ENCODE peak calls at places on chromosomes 16 and 17, in ten cellular contexts. A, Y, X, U, N, Z, L, I, C and S are unnamed samples.

GRCh38 chr17:8289103-8289397 is 580 bp downstream of the RANGRF start:
- DNase-seq in A (peak; percentile 89), Y (no peak), X (no peak), U (peak; percentile 86), N (peak; percentile 93), Z (no peak), L (peak; percentile 94), I (no peak), C (peak; percentile 56), S (peak; percentile 94)

GRCh38 chr17:67435122-67435521 is 58.0 kb downstream of the PITPNC1 start:
- DNase-seq in A (no peak), Y (no peak), X (peak; percentile 87), U (no peak), N (no peak), Z (peak; percentile 32), L (peak; percentile 88), I (no peak), C (peak; percentile 42), S (no peak)

GRCh38 chr17:47999612-48000011 is 28.7 kb downstream of the CDK5RAP3 start:
- DNase-seq in A (no peak), Y (no peak), X (no peak), U (no peak), N (no peak), Z (no peak), L (no peak), I (no peak), C (no peak), S (peak; percentile 51)

GRCh38 chr16:56336071-56336688 is 89.2 kb downstream of the AMFR start:
- DNase-seq in A (no peak), Y (no peak), X (no peak), U (peak; percentile 71), N (no peak), Z (no peak), L (no peak), I (no peak), C (no peak), S (no peak)

GRCh38 chr16:30041841-30042240 is 10.8 kb upstream of the TLCD3B start:
- DNase-seq in A (no peak), Y (no peak), X (no peak), U (no peak), N (no peak), Z (no peak), L (no peak), I (peak; percentile 36), C (no peak), S (peak; percentile 25)

GRCh38 chr16:19123535-19124178 is 9.9 kb downstream of the ITPRIPL2 start:
- DNase-seq in A (no peak), Y (no peak), X (no peak), U (no peak), N (no peak), Z (no peak), L (no peak), I (no peak), C (no peak), S (no peak)

GRCh38 chr17:7215652-7216139 is 3.9 kb downstream of the DLG4 start:
- DNase-seq in A (peak; percentile 41), Y (no peak), X (no peak), U (no peak), N (no peak), Z (no peak), L (no peak), I (peak; percentile 15), C (no peak), S (peak; percentile 81)

GRCh38 chr17:78823282-78824046 is 17.1 kb downstream of the USP36 start:
- DNase-seq in A (peak; percentile 46), Y (no peak), X (no peak), U (no peak), N (no peak), Z (no peak), L (no peak), I (no peak), C (no peak), S (no peak)

GRCh38 chr17:75753514-75754377 is 11.2 kb downstream of the GALK1 start:
- DNase-seq in A (peak; percentile 89), Y (peak; percentile 89), X (peak; percentile 82), U (peak; percentile 78), N (no peak), Z (peak; percentile 44), L (peak; percentile 93), I (peak; percentile 54), C (peak; percentile 75), S (peak; percentile 97)

GRCh38 chr16:49857423-49858181 is 1.7 kb upstream of the ZNF423 start:
- DNase-seq in A (peak; percentile 85), Y (peak; percentile 82), X (peak; percentile 36), U (peak; percentile 61), N (no peak), Z (no peak), L (peak; percentile 84), I (no peak), C (peak; percentile 18), S (peak; percentile 97)

GRCh38 chr17:13204607-13205237 is 186.9 kb upstream of the ELAC2 start:
- DNase-seq in A (no peak), Y (no peak), X (no peak), U (no peak), N (no peak), Z (no peak), L (no peak), I (no peak), C (no peak), S (no peak)

GRCh38 chr16:87420401-87421368 is 28.5 kb downstream of the MAP1LC3B start:
- DNase-seq in A (no peak), Y (peak; percentile 55), X (peak; percentile 19), U (no peak), N (no peak), Z (no peak), L (no peak), I (no peak), C (no peak), S (peak; percentile 69)

GRCh38 chr17:70906808-70907207 is 737.5 kb downstream of the KCNJ2 start:
- DNase-seq in A (peak; percentile 64), Y (no peak), X (no peak), U (peak; percentile 20), N (no peak), Z (no peak), L (no peak), I (no peak), C (no peak), S (peak; percentile 7)

GRCh38 chr16:12907670-12908233 is 6.4 kb downstream of the SHISA9 start:
- DNase-seq in A (peak; percentile 58), Y (no peak), X (no peak), U (no peak), N (no peak), Z (no peak), L (no peak), I (no peak), C (no peak), S (peak; percentile 45)

GRCh38 chr16:82082543-82083244 is 47.6 kb downstream of the HSD17B2 start:
- DNase-seq in A (no peak), Y (no peak), X (no peak), U (no peak), N (no peak), Z (no peak), L (peak; percentile 67), I (no peak), C (no peak), S (no peak)

GRCh38 chr17:2402517-2402916 is 1.7 kb upstream of the MNT start:
- DNase-seq in A (peak; percentile 49), Y (peak; percentile 74), X (no peak), U (no peak), N (no peak), Z (no peak), L (no peak), I (no peak), C (no peak), S (peak; percentile 58)

GRCh38 chr17:57256708-57257112 is 387 bp downstream of the MSI2 start:
- DNase-seq in A (peak; percentile 52), Y (peak; percentile 75), X (no peak), U (peak; percentile 20), N (no peak), Z (no peak), L (no peak), I (no peak), C (peak; percentile 52), S (no peak)

GRCh38 chr16:66701061-66701460 is 4.5 kb upstream of the CMTM4 start:
- DNase-seq in A (no peak), Y (peak; percentile 5), X (peak; percentile 21), U (no peak), N (peak; percentile 51), Z (no peak), L (no peak), I (no peak), C (no peak), S (no peak)

GRCh38 chr16:81562926-81563325 is 118.3 kb downstream of the CMIP start:
- DNase-seq in A (no peak), Y (no peak), X (no peak), U (no peak), N (no peak), Z (no peak), L (no peak), I (no peak), C (no peak), S (no peak)

GRCh38 chr17:8965394-8966168 is at the start of gene PIK3R5:
- DNase-seq in A (peak; percentile 82), Y (no peak), X (peak; percentile 55), U (peak; percentile 50), N (no peak), Z (peak; percentile 59), L (peak; percentile 91), I (no peak), C (peak; percentile 89), S (peak; percentile 99)

GRCh38 chr16:85903576-85903975 is 4.6 kb downstream of the IRF8 start:
- DNase-seq in A (no peak), Y (no peak), X (no peak), U (no peak), N (no peak), Z (no peak), L (no peak), I (no peak), C (no peak), S (no peak)

GRCh38 chr17:45370949-45371413 is 54.2 kb upstream of the MAP3K14 start:
- DNase-seq in A (no peak), Y (peak; percentile 6), X (no peak), U (no peak), N (no peak), Z (no peak), L (no peak), I (no peak), C (no peak), S (peak; percentile 55)

GRCh38 chr17:62998665-62999393 is 32.8 kb downstream of the TANC2 start:
- DNase-seq in A (no peak), Y (no peak), X (no peak), U (no peak), N (no peak), Z (no peak), L (no peak), I (no peak), C (no peak), S (no peak)

GRCh38 chr17:79393358-79394038 is 217.4 kb downstream of the RBFOX3 start:
- DNase-seq in A (peak; percentile 90), Y (no peak), X (peak; percentile 72), U (peak; percentile 79), N (peak; percentile 92), Z (peak; percentile 52), L (peak; percentile 92), I (peak; percentile 65), C (peak; percentile 59), S (peak; percentile 96)

GRCh38 chr16:87635541-87636049 is 33.3 kb downstream of the JPH3 start:
- DNase-seq in A (peak; percentile 73), Y (peak; percentile 77), X (peak; percentile 73), U (peak; percentile 44), N (no peak), Z (peak; percentile 57), L (peak; percentile 84), I (peak; percentile 49), C (peak; percentile 68), S (peak; percentile 93)

GRCh38 chr17:8153550-8153956 is 1.3 kb upstream of the PER1 start:
- DNase-seq in A (peak; percentile 41), Y (peak; percentile 94), X (peak; percentile 10), U (peak; percentile 73), N (no peak), Z (no peak), L (peak; percentile 81), I (no peak), C (peak; percentile 59), S (peak; percentile 47)

GRCh38 chr17:43546317-43547188 is at the start of gene ETV4:
- DNase-seq in A (peak; percentile 96), Y (peak; percentile 93), X (peak; percentile 79), U (peak; percentile 91), N (peak; percentile 93), Z (peak; percentile 77), L (peak; percentile 98), I (peak; percentile 77), C (peak; percentile 86), S (peak; percentile 99)

GRCh38 chr16:4787068-4787467 is 1.1 kb downstream of the SEPTIN12 start:
- DNase-seq in A (no peak), Y (no peak), X (no peak), U (no peak), N (no peak), Z (no peak), L (no peak), I (no peak), C (no peak), S (no peak)